ENCODE peak calls at places on chromosome 22, in ten cellular contexts. K is GM12892, E is right atrium auricular region, L is PC-9, B is iris pigment epithelial cell, G is RPMI7951, Z is MM.1S, U is psoas muscle, T is AML-193, A is hippocampal formation. O is an unnamed sample.

GRCh38 chr22:37233751-37234631 is 10.1 kb downstream of the RAC2 start:
- DNase-seq in K (peak; percentile 2), T (no peak), Z (no peak), L (no peak), A (no peak), G (no peak), E (no peak), B (peak; percentile 15), U (no peak), O (no peak)

GRCh38 chr22:30507670-30508069 is 2.2 kb upstream of the SEC14L4 start:
- DNase-seq in T (no peak), K (no peak), L (no peak), A (no peak), E (no peak), Z (no peak), B (no peak), G (no peak), U (no peak), O (no peak)

GRCh38 chr22:21080435-21081137 is 34.8 kb downstream of the LRRC74B start:
- DNase-seq in U (no peak), G (no peak), B (no peak), L (no peak), Z (no peak), T (no peak), A (no peak), E (no peak), K (no peak), O (no peak)

GRCh38 chr22:46413725-46414379 is 78.3 kb downstream of the TRMU start:
- DNase-seq in G (no peak), A (no peak), U (no peak), T (no peak), E (no peak), B (no peak), K (no peak), Z (no peak), L (no peak), O (no peak)

GRCh38 chr22:47174096-47174495 is 411.6 kb downstream of the TBC1D22A start:
- DNase-seq in E (no peak), Z (no peak), B (no peak), U (no peak), K (no peak), L (no peak), T (no peak), G (no peak), A (no peak), O (no peak)

GRCh38 chr22:20677684-20678242 is 96.2 kb upstream of the SERPIND1 start:
- DNase-seq in A (no peak), G (no peak), Z (no peak), B (no peak), K (no peak), T (no peak), L (no peak), U (no peak), E (no peak), O (no peak)

GRCh38 chr22:28917747-28918543 is 34.6 kb downstream of the ZNRF3 start:
- DNase-seq in B (peak; percentile 46), T (no peak), L (no peak), K (no peak), G (no peak), A (no peak), U (no peak), E (no peak), Z (no peak), O (peak; percentile 61)

GRCh38 chr22:38729946-38730345 is 24.2 kb downstream of the GTPBP1 start:
- DNase-seq in A (no peak), Z (peak; percentile 4), L (no peak), B (no peak), G (no peak), T (no peak), U (no peak), K (no peak), E (no peak), O (no peak)

GRCh38 chr22:25048659-25049657 is 96.4 kb downstream of the KIAA1671 start:
- DNase-seq in U (peak; percentile 56), T (peak; percentile 64), A (peak; percentile 45), G (peak; percentile 69), Z (peak; percentile 70), B (peak; percentile 53), L (peak; percentile 50), E (peak; percentile 69), K (peak; percentile 62), O (no peak)

GRCh38 chr22:45497268-45497667 is 5.4 kb upstream of the FBLN1 start:
- DNase-seq in Z (no peak), U (no peak), E (no peak), A (no peak), T (no peak), K (no peak), L (no peak), B (peak; percentile 42), G (no peak), O (no peak)

GRCh38 chr22:38338772-38339379 is 21.6 kb upstream of the CSNK1E start:
- DNase-seq in B (peak; percentile 27), E (no peak), K (no peak), T (peak; percentile 50), Z (no peak), U (no peak), L (no peak), A (no peak), G (peak; percentile 14), O (no peak)

GRCh38 chr22:49664371-49664881 is 163.2 kb downstream of the BRD1 start:
- DNase-seq in E (no peak), G (no peak), B (no peak), L (no peak), Z (no peak), K (no peak), A (no peak), U (no peak), T (no peak), O (no peak)

GRCh38 chr22:49332691-49333090 is 495.0 kb downstream of the BRD1 start:
- DNase-seq in K (no peak), Z (no peak), U (no peak), A (no peak), G (no peak), L (no peak), E (no peak), B (no peak), T (no peak), O (no peak)

GRCh38 chr22:17159504-17159951 is 451 bp upstream of the HDHD5 start:
- DNase-seq in L (peak; percentile 36), E (peak; percentile 60), Z (no peak), U (peak; percentile 57), K (no peak), G (peak; percentile 39), A (peak; percentile 62), B (peak; percentile 35), T (no peak), O (no peak)

GRCh38 chr22:30537083-30537731 is 9.3 kb downstream of the SEC14L6 start:
- DNase-seq in B (no peak), K (no peak), G (no peak), Z (no peak), L (no peak), T (no peak), E (no peak), U (no peak), A (no peak), O (no peak)

GRCh38 chr22:20080445-20080775 is 369 bp downstream of the DGCR8 start:
- DNase-seq in L (no peak), B (peak; percentile 48), T (peak; percentile 19), G (peak; percentile 54), K (peak; percentile 85), U (peak; percentile 64), Z (peak; percentile 73), E (peak; percentile 63), A (peak; percentile 59), O (no peak)